ENCODE peak calls at places on chromosomes 2 and 18, in six cellular contexts. X, Z, T, V, J and Y are unnamed samples.

GRCh38 chr2:17857016-17857415 is 21.5 kb upstream of the KCNS3 start:
- DNase-seq in J (no peak), Z (peak; percentile 43), T (no peak), X (peak; percentile 57), V (peak; percentile 17), Y (no peak)

GRCh38 chr2:122136071-122136470 is 380.6 kb downstream of the TSN start:
- DNase-seq in J (no peak), T (no peak), X (peak; percentile 4), Z (no peak), V (peak; percentile 9), Y (no peak)

GRCh38 chr2:143261986-143262784 is 133.0 kb downstream of the ARHGAP15 start:
- DNase-seq in X (no peak), Z (no peak), T (peak; percentile 6), V (no peak), J (no peak), Y (no peak)

GRCh38 chr2:98039085-98039756 is 43.5 kb upstream of the TMEM131 start:
- DNase-seq in X (no peak), V (no peak), J (no peak), T (no peak), Z (no peak), Y (no peak)

GRCh38 chr2:141384676-141385075 is 746.1 kb downstream of the LRP1B start:
- DNase-seq in T (no peak), J (peak; percentile 21), V (peak; percentile 54), X (peak; percentile 49), Z (no peak), Y (no peak)

GRCh38 chr2:101900375-101900774 is 91.4 kb upstream of the IL1R2 start:
- DNase-seq in V (no peak), J (no peak), X (peak; percentile 90), T (no peak), Z (no peak), Y (no peak)

GRCh38 chr18:12015697-12016062 is 34.4 kb downstream of the IMPA2 start:
- DNase-seq in J (peak; percentile 7), T (no peak), V (peak; percentile 80), X (peak; percentile 85), Z (no peak), Y (no peak)

GRCh38 chr2:27442282-27442980 is at the start of gene KRTCAP3:
- DNase-seq in V (no peak), Z (no peak), X (peak; percentile 50), J (no peak), T (peak; percentile 88), Y (no peak)

GRCh38 chr2:86556508-86556907 is 6.7 kb downstream of the CHMP3 start:
- DNase-seq in T (peak; percentile 13), J (no peak), X (peak; percentile 21), Z (no peak), V (no peak), Y (no peak)

GRCh38 chr18:5600376-5601071 is 56.7 kb upstream of the EPB41L3 start:
- DNase-seq in V (no peak), J (peak; percentile 49), Z (no peak), T (peak; percentile 43), X (peak; percentile 4), Y (peak; percentile 1)

GRCh38 chr2:121099329-121100318 is 185.4 kb downstream of the TFCP2L1 start:
- DNase-seq in X (no peak), V (no peak), J (no peak), Z (peak; percentile 57), T (no peak), Y (no peak)

GRCh38 chr2:102523647-102524046 is 50.6 kb downstream of the SLC9A4 start:
- DNase-seq in T (no peak), V (peak; percentile 33), J (no peak), X (peak; percentile 41), Z (no peak), Y (no peak)

GRCh38 chr18:75127143-75128021 is 81.6 kb downstream of the PTGR3 start:
- DNase-seq in T (peak; percentile 78), V (no peak), X (no peak), Z (no peak), J (no peak), Y (no peak)

GRCh38 chr18:4672152-4672551 is 217.0 kb upstream of the DLGAP1 start:
- DNase-seq in J (no peak), V (no peak), Z (no peak), X (no peak), T (no peak), Y (no peak)

GRCh38 chr2:204828191-204828590 is 282.9 kb downstream of the PARD3B start:
- DNase-seq in V (no peak), T (no peak), Z (no peak), J (no peak), X (no peak), Y (no peak)

GRCh38 chr2:223548194-223548593 is 54.0 kb downstream of the SCG2 start:
- DNase-seq in T (no peak), V (no peak), Z (no peak), J (no peak), X (no peak), Y (no peak)

GRCh38 chr2:61275575-61276184 is 113.7 kb downstream of the C2orf74 start:
- DNase-seq in J (no peak), Z (no peak), V (peak; percentile 11), T (no peak), X (peak; percentile 56), Y (no peak)

GRCh38 chr2:177084607-177085006 is 128.0 kb upstream of the HNRNPA3 start:
- DNase-seq in J (no peak), V (no peak), Z (no peak), X (no peak), T (no peak), Y (no peak)

GRCh38 chr18:8980496-8981402 is 121.8 kb upstream of the NDUFV2 start:
- DNase-seq in Z (no peak), J (no peak), V (no peak), T (no peak), X (no peak), Y (no peak)

GRCh38 chr2:234961784-234962183 is 10.0 kb downstream of the SH3BP4 start:
- DNase-seq in Z (no peak), X (no peak), J (no peak), V (no peak), T (no peak), Y (no peak)

GRCh38 chr18:42559292-42559691 is 556.2 kb downstream of the RIT2 start:
- DNase-seq in J (no peak), V (no peak), T (no peak), Z (no peak), X (no peak), Y (no peak)

GRCh38 chr18:3716116-3716660 is 266.2 kb downstream of the TGIF1 start:
- DNase-seq in X (no peak), T (no peak), J (no peak), V (no peak), Z (no peak), Y (no peak)

GRCh38 chr2:101026253-101026701 is 24.2 kb downstream of the RPL31 start:
- DNase-seq in T (no peak), J (no peak), X (no peak), V (no peak), Z (no peak), Y (peak; percentile 63)

GRCh38 chr2:144523606-144524131 is 3.8 kb upstream of the ZEB2 start:
- DNase-seq in J (peak; percentile 32), V (no peak), Z (no peak), X (no peak), T (no peak), Y (no peak)
- H3K4me3 ChIP-seq in J (peak overlapping the region; percentile 69), V (peak overlapping the region; percentile 21), Z (peak overlapping the region; percentile 92), X (no peak overlapping the region), T (peak overlapping the region; percentile 50), Y (no peak overlapping the region)

GRCh38 chr2:218471070-218471469 is 52.1 kb downstream of the VIL1 start:
- DNase-seq in J (no peak), T (no peak), Z (no peak), X (no peak), V (no peak), Y (no peak)

GRCh38 chr2:218470454-218470853 is 51.5 kb downstream of the VIL1 start:
- DNase-seq in X (no peak), J (no peak), V (no peak), T (no peak), Z (no peak), Y (no peak)

GRCh38 chr2:218471982-218472381 is 53.1 kb downstream of the VIL1 start:
- DNase-seq in J (no peak), T (no peak), Z (no peak), V (no peak), X (no peak), Y (no peak)

DNA sequence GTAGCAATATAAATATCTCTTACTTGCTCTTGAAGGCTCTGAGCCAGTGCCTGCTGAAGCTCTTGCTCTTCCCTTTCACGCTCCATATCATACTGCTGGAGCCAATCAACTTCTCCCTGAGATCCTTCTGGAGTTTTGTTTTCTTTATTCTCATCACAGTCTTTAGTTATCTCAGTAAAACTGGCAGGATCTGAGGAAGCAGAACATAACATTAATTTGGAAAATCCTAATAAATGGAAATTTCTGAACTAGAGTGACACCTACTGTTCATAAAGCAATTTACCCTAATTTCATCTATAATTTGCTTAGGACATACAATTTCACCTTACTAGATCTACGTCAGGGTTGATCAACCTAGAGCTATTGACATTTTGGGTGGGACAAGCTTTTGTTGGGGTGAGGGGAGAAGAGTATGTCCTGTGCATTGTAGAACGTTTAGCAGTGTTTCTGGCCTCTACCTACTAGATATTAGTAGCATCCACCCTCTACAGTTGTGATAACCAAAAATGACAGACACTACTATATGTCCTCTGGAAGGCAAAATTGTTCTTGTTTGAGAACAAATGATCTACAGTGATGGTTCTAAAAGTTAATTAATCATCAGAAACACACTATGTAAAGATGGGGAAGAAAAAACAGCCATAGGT is 47.2 kb downstream of the VIL1 start:
- DNase-seq in X (peak; percentile 44), Z (no peak), J (peak; percentile 66), T (peak; percentile 10), V (no peak), Y (no peak)
- TF ChIP-seq CTCF in X (peak; percentile 24), Z (peak; percentile 54), J (peak; percentile 40), T (peak; percentile 64), V (peak; percentile 39), Y (peak; percentile 25)

DNA sequence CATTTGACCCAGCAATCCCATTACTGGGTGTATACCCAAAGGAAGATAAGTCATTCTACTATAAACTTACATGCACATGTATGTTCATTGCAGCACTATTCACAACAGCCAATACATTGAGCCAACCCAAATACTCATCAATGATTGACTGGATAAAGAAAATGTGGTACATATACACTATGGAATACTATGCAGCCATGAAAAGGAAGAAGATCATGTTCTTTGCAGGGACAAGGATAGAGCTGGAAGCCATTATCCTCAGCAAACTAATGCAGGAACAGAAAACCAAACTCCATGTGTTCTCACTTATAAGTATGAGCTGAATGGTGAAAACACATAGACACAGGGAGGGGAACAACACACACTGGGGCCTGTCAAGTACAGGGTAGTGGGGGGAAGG is 226.7 kb upstream of the HNMT start:
- DNase-seq in X (no peak), T (no peak), J (no peak), Z (no peak), V (no peak), Y (no peak)
- H3K4me3 ChIP-seq in X (no peak overlapping the region), T (no peak overlapping the region), J (no peak overlapping the region), Z (no peak overlapping the region), V (no peak overlapping the region), Y (no peak overlapping the region)

DNA sequence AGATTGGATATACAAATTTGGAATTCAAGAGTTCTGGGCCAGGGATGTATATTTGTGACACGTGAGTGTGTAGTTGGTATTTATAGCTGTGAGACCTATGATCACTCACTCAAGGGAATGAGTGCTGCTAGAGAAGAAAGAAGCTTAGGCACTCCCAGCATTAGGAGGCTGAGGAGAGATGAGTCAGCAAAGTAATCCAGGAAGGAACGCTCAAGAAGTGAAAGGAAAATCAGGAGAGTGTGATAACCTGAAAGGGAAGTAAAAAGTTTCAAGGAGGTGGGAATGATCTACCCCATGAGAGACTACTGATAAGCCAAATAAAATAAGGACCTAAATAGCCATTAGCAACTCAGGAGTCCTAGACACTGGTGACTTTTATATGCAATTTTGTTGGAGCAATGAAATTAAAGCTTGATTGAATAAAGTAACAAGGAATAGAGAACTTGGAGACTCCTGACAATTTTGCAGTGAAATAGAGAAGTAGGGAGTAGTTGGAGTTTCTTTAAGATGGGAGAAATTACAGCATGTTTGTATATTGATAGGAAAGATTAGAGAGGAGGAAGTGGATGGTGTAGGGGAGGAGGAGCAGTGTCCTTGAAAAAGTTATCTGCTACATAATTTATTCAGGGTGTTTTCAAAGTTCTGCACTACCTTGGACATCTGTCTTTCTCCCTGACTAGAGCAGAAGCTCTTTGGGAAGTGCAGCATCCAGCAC is 89.9 kb downstream of the UBE2E3 start:
- DNase-seq in V (peak; percentile 64), Z (no peak), T (peak; percentile 66), J (peak; percentile 58), X (peak; percentile 82), Y (no peak)
- TF ChIP-seq CTCF in V (no peak), Z (no peak), T (no peak), J (no peak), X (no peak), Y (no peak)